ENCODE peak calls at places on chromosomes 16 and 17, in nine cellular contexts. M, B, P, Q, Z, F, V, W and T are unnamed samples.

GRCh38 chr17:78176548-78177025 is 8.2 kb downstream of the SYNGR2 start:
- DNase-seq in M (no peak), B (peak), P (no peak), Q (peak), Z (peak), F (peak), V (no peak), W (peak), T (peak)

GRCh38 chr16:1348441-1348840 is 3.2 kb downstream of the TSR3 start:
- DNase-seq in M (no peak), B (no peak), P (no peak), Q (no peak), Z (no peak), F (no peak), V (no peak), W (no peak), T (no peak)

GRCh38 chr17:10114931-10115535 is 83.4 kb downstream of the GAS7 start:
- DNase-seq in M (peak), B (peak), P (peak), Q (peak), Z (peak), F (peak), V (no peak), W (no peak), T (peak)

GRCh38 chr17:58364270-58364942 is 12.4 kb upstream of the SUPT4H1 start:
- DNase-seq in M (no peak), B (no peak), P (peak), Q (no peak), Z (no peak), F (no peak), V (no peak), W (no peak), T (no peak)

GRCh38 chr17:75288784-75289121 is 480 bp downstream of the SLC25A19 start:
- DNase-seq in M (no peak), B (peak), P (no peak), Q (no peak), Z (no peak), F (peak), V (no peak), W (no peak), T (peak)

GRCh38 chr16:53849585-53849984 is 145.6 kb downstream of the FTO start:
- DNase-seq in M (no peak), B (no peak), P (no peak), Q (no peak), Z (no peak), F (peak), V (no peak), W (no peak), T (peak)

GRCh38 chr16:50745940-50746339 is 4.1 kb downstream of the CYLD start:
- DNase-seq in M (no peak), B (no peak), P (no peak), Q (no peak), Z (no peak), F (no peak), V (no peak), W (no peak), T (no peak)

GRCh38 chr16:585351-585750 is 4.5 kb upstream of the RAB40C start:
- DNase-seq in M (no peak), B (no peak), P (no peak), Q (no peak), Z (no peak), F (peak), V (no peak), W (no peak), T (peak)

GRCh38 chr16:27102701-27103575 is 36.2 kb downstream of the C16orf82 start:
- DNase-seq in M (no peak), B (no peak), P (no peak), Q (no peak), Z (no peak), F (no peak), V (no peak), W (no peak), T (no peak)

GRCh38 chr17:31190351-31190750 is 95.6 kb downstream of the NF1 start:
- DNase-seq in M (no peak), B (no peak), P (no peak), Q (peak), Z (peak), F (no peak), V (no peak), W (no peak), T (no peak)

GRCh38 chr16:81442220-81442908 is 2.2 kb upstream of the CMIP start:
- DNase-seq in M (no peak), B (no peak), P (no peak), Q (no peak), Z (no peak), F (peak), V (no peak), W (no peak), T (no peak)

GRCh38 chr16:4860727-4861342 is 13.6 kb downstream of the UBN1 start:
- DNase-seq in M (no peak), B (no peak), P (no peak), Q (no peak), Z (no peak), F (no peak), V (no peak), W (no peak), T (no peak)

GRCh38 chr17:42133461-42134041 is 10.9 kb downstream of the HSPB9 start:
- DNase-seq in M (no peak), B (peak), P (no peak), Q (no peak), Z (no peak), F (peak), V (no peak), W (no peak), T (peak)

GRCh38 chr16:1768767-1769401 is 2.5 kb downstream of the NME3 start:
- DNase-seq in M (no peak), B (no peak), P (no peak), Q (no peak), Z (no peak), F (peak), V (no peak), W (no peak), T (no peak)

GRCh38 chr16:9112844-9113186 is 21.4 kb downstream of the HAPSTR1 start:
- DNase-seq in M (no peak), B (no peak), P (no peak), Q (no peak), Z (no peak), F (no peak), V (no peak), W (no peak), T (no peak)

GRCh38 chr17:79977161-79977631 is 58.5 kb downstream of the TBC1D16 start:
- DNase-seq in M (no peak), B (no peak), P (no peak), Q (no peak), Z (no peak), F (no peak), V (no peak), W (no peak), T (no peak)

GRCh38 chr17:75111777-75112176 is 2.0 kb downstream of the ARMC7 start:
- DNase-seq in M (no peak), B (no peak), P (no peak), Q (no peak), Z (no peak), F (no peak), V (no peak), W (no peak), T (no peak)

GRCh38 chr16:12235110-12235509 is 258.6 kb downstream of the SNX29 start:
- DNase-seq in M (no peak), B (no peak), P (no peak), Q (no peak), Z (no peak), F (no peak), V (no peak), W (no peak), T (no peak)

GRCh38 chr17:46159686-46160085 is 33.5 kb downstream of the KANSL1 start:
- DNase-seq in M (no peak), B (no peak), P (no peak), Q (peak), Z (peak), F (no peak), V (no peak), W (no peak), T (no peak)

GRCh38 chr16:83953796-83954576 is 946 bp downstream of the OSGIN1 start:
- DNase-seq in M (no peak), B (no peak), P (peak), Q (peak), Z (peak), F (peak), V (no peak), W (no peak), T (peak)

GRCh38 chr17:80498242-80498919 is 22.0 kb upstream of the NPTX1 start:
- DNase-seq in M (no peak), B (no peak), P (no peak), Q (no peak), Z (peak), F (peak), V (no peak), W (no peak), T (peak)

GRCh38 chr16:24499193-24499814 is 40.1 kb upstream of the RBBP6 start:
- DNase-seq in M (no peak), B (no peak), P (peak), Q (peak), Z (no peak), F (peak), V (peak), W (peak), T (peak)

GRCh38 chr17:1227917-1228751 is 42.1 kb upstream of the BHLHA9 start:
- DNase-seq in M (no peak), B (no peak), P (no peak), Q (no peak), Z (no peak), F (peak), V (no peak), W (no peak), T (peak)

GRCh38 chr17:19671433-19671832 is 22.9 kb downstream of the ALDH3A2 start:
- DNase-seq in M (no peak), B (no peak), P (no peak), Q (no peak), Z (no peak), F (no peak), V (no peak), W (no peak), T (no peak)

GRCh38 chr16:4376820-4377572 is 5.3 kb downstream of the VASN start:
- DNase-seq in M (no peak), B (no peak), P (no peak), Q (no peak), Z (no peak), F (no peak), V (no peak), W (no peak), T (no peak)

GRCh38 chr17:65446043-65446442 is 115.4 kb downstream of the AXIN2 start:
- DNase-seq in M (no peak), B (no peak), P (no peak), Q (no peak), Z (no peak), F (no peak), V (no peak), W (no peak), T (no peak)

GRCh38 chr17:73165616-73166404 is 1.0 kb downstream of the SSTR2 start:
- DNase-seq in M (no peak), B (no peak), P (no peak), Q (peak), Z (no peak), F (peak), V (no peak), W (peak), T (no peak)